ENCODE peak calls at places on chromosomes 4 and X, in four cellular contexts. Y is Right ventricle myocardium superior, W is GM13977, L is WTC11. I is an unnamed sample.

GRCh38 chrX:130172127-130172834 is 519 bp downstream of the RAB33A start:
- DNase-seq in W (no peak), Y (no peak), L (peak; percentile 9), I (peak; percentile 77)

GRCh38 chr4:111453216-111453615 is 692.0 kb upstream of the FAM241A start:
- DNase-seq in L (no peak), W (no peak), Y (no peak), I (no peak)

GRCh38 chrX:105651052-105651451 is 171.3 kb upstream of the NRK start:
- DNase-seq in W (no peak), L (no peak), Y (no peak), I (no peak)

GRCh38 chrX:153766098-153766817 is 2.2 kb downstream of the PLXNB3 start:
- DNase-seq in W (peak; percentile 39), Y (peak; percentile 25), L (no peak), I (peak; percentile 76)

GRCh38 chr4:68109891-68110290 is 19.8 kb downstream of the TMPRSS11F start:
- DNase-seq in W (no peak), Y (no peak), L (no peak), I (no peak)

GRCh38 chrX:25925956-25926355 is 212.2 kb upstream of the MAGEB18 start:
- DNase-seq in L (no peak), Y (no peak), W (no peak), I (no peak)

GRCh38 chrX:20284444-20284843 is 17.7 kb upstream of the RPS6KA3 start:
- DNase-seq in L (no peak), Y (no peak), W (no peak), I (no peak)

GRCh38 chrX:25726539-25726938 is 411.6 kb upstream of the MAGEB18 start:
- DNase-seq in Y (no peak), W (no peak), L (no peak), I (no peak)

GRCh38 chr4:42515156-42515884 is 118.0 kb downstream of the SHISA3 start:
- DNase-seq in W (no peak), L (no peak), Y (no peak), I (no peak)

GRCh38 chrX:64792598-64793337 is 183.5 kb downstream of the ZC4H2 start:
- DNase-seq in W (no peak), L (peak; percentile 16), Y (no peak), I (no peak)

GRCh38 chr4:182089326-182089725 is 153.9 kb upstream of the TENM3 start:
- DNase-seq in L (peak; percentile 21), Y (no peak), W (peak; percentile 33), I (no peak)

GRCh38 chr4:167873536-167873935 is 218.8 kb upstream of the ANXA10 start:
- DNase-seq in W (no peak), L (no peak), Y (no peak), I (no peak)

GRCh38 chr4:89296399-89296798 is 11.2 kb downstream of the GPRIN3 start:
- DNase-seq in Y (no peak), W (no peak), L (no peak), I (no peak)

GRCh38 chrX:14873676-14874049 is 442 bp downstream of the MOSPD2 start:
- DNase-seq in Y (no peak), W (no peak), L (no peak), I (no peak)

GRCh38 chr4:94603170-94603747 is 151.5 kb downstream of the PDLIM5 start:
- DNase-seq in L (no peak), Y (no peak), W (no peak), I (no peak)

GRCh38 chr4:150579591-150580234 is 2.2 kb upstream of the MAB21L2 start:
- DNase-seq in L (peak; percentile 57), Y (peak; percentile 39), W (no peak), I (peak; percentile 73)

GRCh38 chr4:30553151-30553550 is 167.0 kb upstream of the PCDH7 start:
- DNase-seq in Y (no peak), L (no peak), W (no peak), I (no peak)

GRCh38 chr4:120163895-120164294 is 97.2 kb upstream of the MAD2L1 start:
- DNase-seq in L (no peak), Y (no peak), W (no peak), I (no peak)

GRCh38 chr4:157980158-157980557 is 192.7 kb downstream of the GASK1B start:
- DNase-seq in Y (no peak), L (no peak), W (no peak), I (no peak)

I was measured in spleen.